ENCODE peak calls at places on chromosome 21, in seven cellular contexts. G is HepG2, K is SK-N-SH, Z is HCT116, X is GM12878, C is K562, N is H1. O is an unnamed sample.

GRCh38 chr21:16438761-16439160 is 709.0 kb downstream of the USP25 start:
- DNase-seq in N (no peak), K (no peak), Z (no peak), C (no peak), X (no peak), G (no peak), O (no peak)

GRCh38 chr21:46425566-46425965 is 33.1 kb upstream of the DIP2A start:
- DNase-seq in Z (no peak), K (no peak), G (no peak), N (no peak), C (no peak), X (no peak), O (no peak)

GRCh38 chr21:26795866-26796329 is 49.3 kb downstream of the ADAMTS1 start:
- DNase-seq in X (no peak), N (no peak), Z (no peak), G (no peak), K (peak; percentile 12), C (no peak), O (no peak)

GRCh38 chr21:35178812-35179211 is 129.7 kb upstream of the RUNX1 start:
- DNase-seq in Z (no peak), K (no peak), N (no peak), G (no peak), C (no peak), X (no peak), O (peak; percentile 32)

GRCh38 chr21:28089599-28090421 is 902.9 kb downstream of the LTN1 start:
- DNase-seq in Z (no peak), X (no peak), G (no peak), N (no peak), C (no peak), K (no peak), O (no peak)

GRCh38 chr21:26818911-26819310 is 26.3 kb downstream of the ADAMTS1 start:
- DNase-seq in Z (no peak), K (no peak), C (no peak), G (no peak), X (no peak), N (no peak), O (no peak)

GRCh38 chr21:35641271-35642016 is 418.9 kb downstream of the SETD4 start:
- DNase-seq in K (no peak), Z (no peak), C (no peak), X (no peak), G (no peak), N (no peak), O (no peak)

GRCh38 chr21:14987370-14988170 is 77.2 kb downstream of the NRIP1 start:
- DNase-seq in Z (no peak), N (no peak), K (no peak), X (no peak), C (no peak), G (no peak), O (no peak)

GRCh38 chr21:45640888-45641479 is 2.5 kb upstream of the PCBP3 start:
- DNase-seq in Z (no peak), C (no peak), G (no peak), X (peak; percentile 56), N (peak; percentile 70), K (no peak), O (no peak)

GRCh38 chr21:34693192-34693810 is 24.5 kb downstream of the CLIC6 start:
- DNase-seq in N (peak; percentile 55), K (peak; percentile 63), Z (peak; percentile 59), G (peak; percentile 55), C (peak; percentile 75), X (no peak), O (peak; percentile 41)

GRCh38 chr21:26194326-26194725 is 23.8 kb upstream of the APP start:
- DNase-seq in N (no peak), X (no peak), C (no peak), Z (no peak), K (no peak), G (no peak), O (no peak)

GRCh38 chr21:31634993-31635392 is 24.5 kb upstream of the SOD1 start:
- DNase-seq in C (no peak), N (no peak), Z (no peak), X (no peak), G (no peak), K (no peak), O (no peak)

GRCh38 chr21:35974801-35975200 is 85.5 kb downstream of the SETD4 start:
- DNase-seq in K (no peak), Z (peak; percentile 13), X (no peak), C (no peak), N (no peak), G (peak; percentile 75), O (no peak)

GRCh38 chr21:8993284-8993942 is 1528.0 kb upstream of the TPTE start:
- DNase-seq in G (peak; percentile 92), K (no peak), C (peak; percentile 16), Z (no peak), X (no peak), N (no peak), O (peak; percentile 79)

GRCh38 chr21:35995522-35996088 is 64.7 kb downstream of the SETD4 start:
- DNase-seq in G (peak; percentile 32), Z (no peak), C (no peak), K (no peak), N (no peak), X (no peak), O (no peak)

GRCh38 chr21:39720126-39720778 is 24.7 kb upstream of the IGSF5 start:
- DNase-seq in X (no peak), N (no peak), G (no peak), C (no peak), K (no peak), Z (no peak), O (no peak)

GRCh38 chr21:19031956-19032355 is 628.4 kb upstream of the TMPRSS15 start:
- DNase-seq in X (no peak), C (no peak), K (no peak), Z (no peak), N (no peak), G (no peak), O (no peak)

GRCh38 chr21:37006521-37007291 is at the start of gene RIPPLY3:
- DNase-seq in G (no peak), X (no peak), C (no peak), N (peak; percentile 70), Z (no peak), K (peak; percentile 75), O (no peak)

GRCh38 chr21:45455321-45456013 is 50.5 kb downstream of the COL18A1 start:
- DNase-seq in G (no peak), N (no peak), K (no peak), C (no peak), Z (no peak), X (no peak), O (no peak)

GRCh38 chr21:25670726-25671125 is 31.7 kb downstream of the JAM2 start:
- DNase-seq in X (no peak), K (no peak), Z (no peak), G (no peak), C (no peak), N (no peak), O (no peak)

GRCh38 chr21:34613679-34614442 is 1.1 kb downstream of the RCAN1 start:
- DNase-seq in G (no peak), K (peak; percentile 21), C (peak; percentile 34), N (no peak), Z (no peak), X (no peak), O (no peak)

GRCh38 chr21:27764056-27764455 is 797.2 kb upstream of the ADAMTS5 start:
- DNase-seq in Z (no peak), G (no peak), N (no peak), K (no peak), C (no peak), X (no peak), O (no peak)

GRCh38 chr21:41712730-41713129 is 54.1 kb downstream of the RIPK4 start:
- DNase-seq in C (no peak), Z (no peak), N (no peak), X (no peak), K (no peak), G (peak; percentile 76), O (no peak)
- TF ChIP-seq SIN3A in C (no peak), Z (no peak), N (no peak), X (no peak), K (no peak), G (peak; percentile 41), O (no peak)

GRCh38 chr21:38495242-38495641 is 3.0 kb downstream of the ERG start:
- DNase-seq in C (no peak), N (no peak), G (no peak), K (no peak), Z (no peak), X (no peak), O (no peak)
- H3K4me3 ChIP-seq in C (no peak overlapping the region), N (no peak overlapping the region), G (no peak overlapping the region), K (no peak overlapping the region), Z (no peak overlapping the region), X (no peak overlapping the region), O (no peak overlapping the region)

GRCh38 chr21:42841156-42841915 is 38.0 kb downstream of the WDR4 start:
- DNase-seq in N (no peak), Z (no peak), X (no peak), G (no peak), C (peak; percentile 18), K (peak; percentile 12), O (no peak)

GRCh38 chr21:42836767-42837301 is 42.5 kb downstream of the WDR4 start:
- DNase-seq in C (peak; percentile 26), Z (no peak), G (no peak), X (no peak), N (peak; percentile 39), K (peak; percentile 18), O (no peak)

GRCh38 chr21:42840411-42841155 is 38.8 kb downstream of the WDR4 start:
- DNase-seq in X (no peak), G (no peak), C (no peak), N (no peak), Z (no peak), K (no peak), O (no peak)

GRCh38 chr21:42837421-42838211 is 41.7 kb downstream of the WDR4 start:
- DNase-seq in N (peak; percentile 60), Z (no peak), G (no peak), X (no peak), K (peak; percentile 43), C (peak; percentile 59), O (no peak)

DNA sequence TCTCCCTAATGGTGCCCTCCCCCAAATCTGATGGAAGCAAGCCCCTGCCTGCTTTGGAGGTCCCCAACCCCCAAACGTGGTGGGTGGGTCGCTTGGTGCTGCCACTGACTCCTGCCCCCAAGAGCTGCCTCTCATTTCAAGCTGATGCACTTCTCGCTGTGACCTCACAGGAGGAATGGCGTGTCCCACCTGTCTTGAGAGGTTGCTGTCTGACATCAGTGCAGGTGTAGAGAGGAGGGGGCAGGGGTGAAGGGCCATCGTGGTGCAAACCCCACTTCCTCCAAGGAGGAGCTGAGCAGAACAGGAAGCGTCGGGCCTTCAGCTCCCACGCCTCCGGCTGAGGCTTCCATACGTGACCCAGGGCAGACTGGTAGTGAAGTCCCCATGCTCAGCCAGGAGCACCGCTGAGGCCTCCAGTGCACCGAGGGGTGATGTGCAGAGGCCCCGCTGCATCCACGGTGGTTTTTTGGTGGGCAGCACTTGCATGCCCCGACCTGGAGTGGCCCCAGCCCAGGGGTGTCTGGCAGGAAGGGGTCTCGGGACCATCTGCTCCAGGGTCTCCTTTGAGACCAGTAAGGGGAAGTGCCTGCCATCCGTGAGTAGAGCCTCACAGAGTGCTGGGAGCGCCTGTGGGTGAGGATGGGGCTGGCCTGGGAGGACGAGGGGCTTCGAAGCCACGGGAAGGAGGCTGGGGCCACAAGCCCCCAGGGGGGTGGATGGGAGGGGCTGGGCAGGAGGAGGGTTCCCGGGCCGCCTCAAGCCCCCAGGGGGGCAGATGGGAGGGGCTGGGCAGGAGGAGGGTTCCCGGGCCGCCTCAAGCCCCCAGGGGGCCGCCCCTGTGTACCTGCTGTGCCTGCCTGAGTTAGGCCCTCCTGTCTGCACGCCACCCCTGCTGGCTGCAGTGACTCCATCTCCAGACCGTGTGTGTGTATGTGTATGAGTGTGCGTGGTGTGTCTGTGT is 39.8 kb downstream of the WDR4 start:
- DNase-seq in K (peak; percentile 24), N (peak; percentile 41), C (peak; percentile 19), G (no peak), X (no peak), Z (no peak), O (no peak)
- TF ChIP-seq POLR2AphosphoS5 in K (no peak), N (no peak), C (peak; percentile 25), G (no peak), X (no peak), Z (no peak), O (no peak)

GRCh38 chr21:29771491-29772066 is 168.2 kb downstream of the GRIK1 start:
- DNase-seq in N (no peak), K (no peak), Z (no peak), G (no peak), C (no peak), X (no peak), O (no peak)
- TF ChIP-seq SIN3A in N (no peak), K (no peak), Z (no peak), G (no peak), C (no peak), X (no peak), O (no peak)

O was measured in Panc1.